ENCODE peak calls at places on chromosomes 1 and 21, in six cellular contexts. J is HEK293T; B is lower leg skin; P is stimulated activated naive B cell treated with anti-CD40 and anti-IgM and Interleukin-4, amounts not matched to agents 10 μg/mL and 1 μg/mL and 100 μg/mL, for 72 hours; I is left colon; O is anterior cingulate cortex. A is an unnamed sample.

GRCh38 chr1:53498555-53499142 is 39.5 kb downstream of the DMRTB1 start:
- DNase-seq in B (no peak), J (no peak), O (no peak), P (no peak), I (no peak), A (no peak)

GRCh38 chr1:7956218-7957032 is 5.1 kb upstream of the PARK7 start:
- DNase-seq in B (no peak), J (no peak), O (no peak), I (no peak), P (no peak), A (no peak)

GRCh38 chr21:37219766-37220432 is 47.2 kb downstream of the VPS26C start:
- DNase-seq in I (no peak), O (no peak), P (no peak), B (no peak), J (no peak), A (no peak)

GRCh38 chr1:19735419-19736127 is 64.1 kb downstream of the TMCO4 start:
- DNase-seq in J (no peak), B (peak; percentile 50), P (no peak), I (peak; percentile 60), O (no peak), A (no peak)

GRCh38 chr1:247906504-247907047 is 11.2 kb downstream of the OR2W3 start:
- DNase-seq in J (no peak), B (no peak), O (no peak), I (no peak), P (no peak), A (no peak)

GRCh38 chr1:234542211-234542850 is 63.4 kb upstream of the TARBP1 start:
- DNase-seq in J (no peak), O (peak; percentile 33), I (no peak), P (no peak), B (no peak), A (no peak)

GRCh38 chr1:106554294-106554693 is 502.2 kb upstream of the PRMT6 start:
- DNase-seq in P (no peak), J (no peak), O (no peak), B (no peak), I (no peak), A (no peak)

GRCh38 chr21:34593423-34593822 is 21.5 kb downstream of the RCAN1 start:
- DNase-seq in B (no peak), O (no peak), I (no peak), P (no peak), J (no peak), A (no peak)

GRCh38 chr1:169882039-169882511 is 11.6 kb downstream of the SCYL3 start:
- DNase-seq in P (no peak), O (no peak), B (no peak), J (no peak), I (no peak), A (no peak)

GRCh38 chr1:183030053-183030452 is 6.8 kb downstream of the LAMC1 start:
- DNase-seq in J (no peak), B (no peak), I (no peak), O (no peak), P (no peak), A (no peak)

GRCh38 chr1:208216806-208217205 is 27.4 kb downstream of the PLXNA2 start:
- DNase-seq in J (no peak), O (no peak), B (no peak), I (no peak), P (no peak), A (no peak)

GRCh38 chr1:79079770-79080169 is 73.2 kb upstream of the ADGRL4 start:
- DNase-seq in B (peak; percentile 14), P (no peak), O (no peak), I (no peak), J (peak; percentile 22), A (no peak)

GRCh38 chr1:212062832-212063438 is 27.4 kb downstream of the DTL start:
- DNase-seq in I (no peak), O (no peak), B (no peak), J (peak; percentile 47), P (no peak), A (peak; percentile 28)

GRCh38 chr1:36199934-36200741 is 24.1 kb upstream of the THRAP3 start:
- DNase-seq in O (peak; percentile 32), P (no peak), J (no peak), B (no peak), I (peak; percentile 33), A (no peak)

GRCh38 chr1:53325326-53326087 is 2.4 kb downstream of the LRP8 start:
- DNase-seq in J (no peak), O (no peak), I (no peak), B (no peak), P (no peak), A (no peak)

GRCh38 chr1:26799479-26800133 is 11.9 kb downstream of the PIGV start:
- DNase-seq in I (peak; percentile 62), O (peak; percentile 71), B (no peak), P (no peak), J (no peak), A (no peak)

GRCh38 chr1:150528196-150528595 is 12.6 kb downstream of the FALEC start:
- DNase-seq in J (no peak), O (no peak), B (no peak), I (no peak), P (no peak), A (no peak)

GRCh38 chr1:202009326-202010031 is 908 bp upstream of the ELF3 start:
- DNase-seq in O (peak; percentile 70), I (peak; percentile 76), J (peak; percentile 86), B (peak; percentile 71), P (peak; percentile 23), A (peak; percentile 80)

GRCh38 chr1:23198373-23198772 is 18.9 kb downstream of the HTR1D start:
- DNase-seq in J (no peak), B (no peak), O (no peak), P (no peak), I (no peak), A (no peak)

GRCh38 chr1:10789392-10790154 is 6.9 kb downstream of the CASZ1 start:
- DNase-seq in O (no peak), P (no peak), J (no peak), B (no peak), I (no peak), A (no peak)

GRCh38 chr1:201703646-201704438 is 125.1 kb upstream of the IPO9 start:
- DNase-seq in B (peak; percentile 65), O (peak; percentile 80), J (peak; percentile 95), I (peak; percentile 74), P (peak; percentile 56), A (peak; percentile 86)

GRCh38 chr1:169005776-169006175 is 100.7 kb upstream of the ATP1B1 start:
- DNase-seq in I (no peak), O (no peak), J (no peak), B (no peak), P (no peak), A (no peak)

GRCh38 chr1:92274939-92275338 is 23.8 kb downstream of the GLMN start:
- DNase-seq in O (no peak), I (no peak), B (no peak), J (no peak), P (no peak), A (no peak)

GRCh38 chr1:1680912-1681273 is 11.7 kb downstream of the SLC35E2B start:
- DNase-seq in B (no peak), P (no peak), J (no peak), I (peak; percentile 30), O (no peak), A (no peak)

GRCh38 chr1:43822040-43822439 is 111.6 kb upstream of the ARTN start:
- DNase-seq in I (no peak), P (no peak), B (no peak), O (no peak), J (no peak), A (no peak)

GRCh38 chr1:33137800-33138199 is 44.0 kb downstream of the TRIM62 start:
- DNase-seq in I (no peak), P (no peak), B (no peak), J (peak; percentile 67), O (peak; percentile 29), A (no peak)

GRCh38 chr1:214018605-214019268 is 31.0 kb downstream of the PROX1 start:
- DNase-seq in P (no peak), O (no peak), J (no peak), B (no peak), I (no peak), A (peak; percentile 58)

GRCh38 chr1:182786223-182787001 is 3.2 kb upstream of the NPL start:
- DNase-seq in P (peak; percentile 9), J (peak; percentile 75), B (no peak), O (peak; percentile 44), I (peak; percentile 51), A (peak; percentile 39)

GRCh38 chr1:227218870-227219578 is 99.3 kb downstream of the CDC42BPA start:
- DNase-seq in P (no peak), O (no peak), J (no peak), B (no peak), I (peak; percentile 56), A (no peak)